ENCODE peak calls at places on chromosomes 7 and 10, in seven cellular contexts. H, L, W, A, Z, B and J are unnamed samples.

GRCh38 chr10:69643779-69644657 is 14.0 kb downstream of the FAM241B start:
- DNase-seq in Z (no peak), H (no peak), L (no peak), A (no peak), W (no peak), B (no peak), J (no peak)

GRCh38 chr7:30771859-30772429 is 727 bp downstream of the MINDY4 start:
- DNase-seq in H (no peak), Z (peak), A (no peak), L (no peak), W (peak), B (no peak), J (no peak)

GRCh38 chr7:2586326-2587020 is 27.7 kb downstream of the IQCE start:
- DNase-seq in W (no peak), B (no peak), H (no peak), Z (no peak), A (no peak), L (no peak), J (no peak)

GRCh38 chr7:139714163-139714901 is 63.5 kb downstream of the HIPK2 start:
- DNase-seq in L (no peak), B (no peak), H (no peak), Z (no peak), A (no peak), W (no peak), J (no peak)

GRCh38 chr10:117541405-117541908 is 1.1 kb upstream of the EMX2 start:
- DNase-seq in W (no peak), B (no peak), L (no peak), A (no peak), H (no peak), Z (no peak), J (no peak)

GRCh38 chr7:148148456-148148855 is 442.1 kb upstream of the C7orf33 start:
- DNase-seq in B (no peak), Z (no peak), A (no peak), H (no peak), L (no peak), W (no peak), J (no peak)

GRCh38 chr10:72605137-72605536 is 20.7 kb downstream of the MICU1 start:
- DNase-seq in A (no peak), B (no peak), H (no peak), L (no peak), W (no peak), Z (no peak), J (no peak)

GRCh38 chr10:43057831-43058340 is 19.0 kb upstream of the RET start:
- DNase-seq in W (no peak), B (no peak), L (no peak), Z (no peak), H (no peak), A (no peak), J (no peak)

GRCh38 chr10:96271017-96271815 is at the start of gene BLNK:
- DNase-seq in H (no peak), W (peak), Z (no peak), B (no peak), A (no peak), L (no peak), J (no peak)

GRCh38 chr10:63273575-63273974 is 140.4 kb downstream of the NRBF2 start:
- DNase-seq in L (no peak), A (no peak), B (no peak), W (no peak), Z (no peak), H (no peak), J (no peak)

GRCh38 chr10:88934900-88935672 is 17.5 kb downstream of the ACTA2 start:
- DNase-seq in Z (peak), L (peak), W (peak), H (peak), B (peak), A (peak), J (peak)